ENCODE peak calls at places on chromosomes 4 and X, in ten cellular contexts. H is activated CD8-positive, alpha-beta memory T cell treated with anti-CD3 and anti-CD28 coated beads, Interleukin-2, amount 50 U/mL, for 48 hours; U is endothelial cell; I is A673; Q is nephron progenitor cell; C is retinal pigment epithelial cell; W is T-cell; S is RPMI7951; M is NCI-H1105; A is pancreas. N is an unnamed sample.

GRCh38 chr4:85952518-85952917 is 407.3 kb downstream of the MAPK10 start:
- DNase-seq in H (no peak), U (no peak), I (no peak), Q (no peak), C (peak), W (no peak), S (peak), M (no peak), A (no peak), N (no peak)

GRCh38 chr4:54265366-54265765 is 36.3 kb downstream of the PDGFRA start:
- DNase-seq in H (no peak), U (no peak), I (no peak), Q (no peak), C (no peak), W (no peak), S (no peak), M (no peak), A (no peak), N (no peak)

GRCh38 chr4:77586953-77587383 is 18.7 kb upstream of the CXCL13 start:
- DNase-seq in H (peak), U (no peak), I (no peak), Q (no peak), C (no peak), W (peak), S (peak), M (no peak), A (no peak), N (no peak)

GRCh38 chrX:150370589-150371312 is 7.6 kb downstream of the MAMLD1 start:
- DNase-seq in H (no peak), U (no peak), I (no peak), Q (no peak), C (no peak), W (no peak), S (no peak), M (no peak), A (no peak), N (no peak)

GRCh38 chrX:99095965-99096364 is 1314.1 kb downstream of the PCDH19 start:
- DNase-seq in H (no peak), U (no peak), I (no peak), Q (no peak), C (no peak), W (no peak), S (no peak), M (no peak), A (no peak), N (no peak)

GRCh38 chrX:9687899-9688298 is 77.7 kb downstream of the GPR143 start:
- DNase-seq in H (no peak), U (no peak), I (no peak), Q (no peak), C (no peak), W (no peak), S (no peak), M (no peak), A (no peak), N (no peak)

GRCh38 chrX:134883134-134883700 is 107.6 kb upstream of the SMIM10 start:
- DNase-seq in H (no peak), U (no peak), I (no peak), Q (no peak), C (no peak), W (no peak), S (no peak), M (no peak), A (no peak), N (no peak)

GRCh38 chr4:72418458-72418857 is 150.6 kb downstream of the ADAMTS3 start:
- DNase-seq in H (no peak), U (no peak), I (peak), Q (no peak), C (no peak), W (no peak), S (peak), M (peak), A (no peak), N (no peak)

GRCh38 chr4:152090543-152090942 is 329.7 kb upstream of the GATB start:
- DNase-seq in H (no peak), U (no peak), I (peak), Q (no peak), C (no peak), W (no peak), S (peak), M (no peak), A (no peak), N (no peak)

GRCh38 chr4:40409835-40410234 is 74.7 kb downstream of the CHRNA9 start:
- DNase-seq in H (no peak), U (no peak), I (no peak), Q (no peak), C (no peak), W (no peak), S (peak), M (no peak), A (no peak), N (no peak)

GRCh38 chr4:16969696-16970135 is 71.3 kb upstream of the LDB2 start:
- DNase-seq in H (no peak), U (no peak), I (no peak), Q (no peak), C (no peak), W (no peak), S (peak), M (no peak), A (no peak), N (no peak)

GRCh38 chr4:169122405-169122804 is 112.3 kb upstream of the CBR4 start:
- DNase-seq in H (no peak), U (no peak), I (no peak), Q (no peak), C (no peak), W (no peak), S (no peak), M (no peak), A (no peak), N (no peak)

GRCh38 chrX:48864210-48864609 is 28.8 kb upstream of the PCSK1N start:
- DNase-seq in H (no peak), U (no peak), I (no peak), Q (no peak), C (no peak), W (no peak), S (peak), M (no peak), A (no peak), N (no peak)

GRCh38 chr4:15034071-15034764 is 31.9 kb downstream of the CPEB2 start:
- DNase-seq in H (no peak), U (no peak), I (no peak), Q (no peak), C (no peak), W (no peak), S (peak), M (no peak), A (no peak), N (no peak)

GRCh38 chr4:104966349-104967033 is 180.2 kb upstream of the TET2 start:
- DNase-seq in H (no peak), U (no peak), I (peak), Q (no peak), C (no peak), W (no peak), S (no peak), M (no peak), A (no peak), N (no peak)

GRCh38 chrX:16953606-16954211 is 7.3 kb downstream of the REPS2 start:
- DNase-seq in H (no peak), U (no peak), I (no peak), Q (no peak), C (no peak), W (no peak), S (peak), M (no peak), A (no peak), N (no peak)

GRCh38 chrX:68508799-68509198 is 9.9 kb downstream of the YIPF6 start:
- DNase-seq in H (no peak), U (no peak), I (no peak), Q (no peak), C (no peak), W (peak), S (peak), M (no peak), A (no peak), N (no peak)

GRCh38 chr4:6668391-6668790 is 25.3 kb upstream of the S100P start:
- DNase-seq in H (no peak), U (no peak), I (no peak), Q (no peak), C (no peak), W (no peak), S (peak), M (no peak), A (no peak), N (no peak)

GRCh38 chr4:88054909-88055308 is 47.5 kb downstream of the PKD2 start:
- DNase-seq in H (no peak), U (peak), I (peak), Q (peak), C (peak), W (no peak), S (peak), M (no peak), A (no peak), N (no peak)

GRCh38 chr4:45910511-45910910 is 213.3 kb downstream of the GABRG1 start:
- DNase-seq in H (no peak), U (no peak), I (peak), Q (no peak), C (peak), W (no peak), S (no peak), M (no peak), A (no peak), N (no peak)

GRCh38 chrX:17376381-17377046 is 1.5 kb downstream of the NHS start:
- DNase-seq in H (peak), U (no peak), I (no peak), Q (peak), C (no peak), W (no peak), S (no peak), M (no peak), A (no peak), N (no peak)

GRCh38 chrX:20547649-20548051 is 280.9 kb upstream of the RPS6KA3 start:
- DNase-seq in H (no peak), U (no peak), I (peak), Q (peak), C (peak), W (no peak), S (peak), M (no peak), A (peak), N (peak)

GRCh38 chr4:71293705-71294104 is 45.1 kb upstream of the SLC4A4 start:
- DNase-seq in H (no peak), U (no peak), I (no peak), Q (no peak), C (no peak), W (no peak), S (no peak), M (no peak), A (no peak), N (no peak)

GRCh38 chrX:1178580-1179057 is 33.8 kb downstream of the CRLF2 start:
- DNase-seq in H (no peak), U (no peak), I (peak), Q (no peak), C (no peak), W (no peak), S (no peak), M (no peak), A (no peak), N (no peak)

GRCh38 chr4:18733956-18734872 is 712.7 kb upstream of the LCORL start:
- DNase-seq in H (no peak), U (no peak), I (no peak), Q (no peak), C (no peak), W (no peak), S (no peak), M (no peak), A (no peak), N (no peak)

GRCh38 chr4:66820681-66821080 is 724.6 kb downstream of the CENPC start:
- DNase-seq in H (no peak), U (no peak), I (no peak), Q (no peak), C (no peak), W (no peak), S (no peak), M (no peak), A (no peak), N (no peak)

GRCh38 chr4:76148142-76148849 is at the start of gene NUP54:
- DNase-seq in H (peak), U (peak), I (peak), Q (peak), C (peak), W (peak), S (peak), M (peak), A (peak), N (peak)

GRCh38 chr4:17368408-17368807 is 143.5 kb downstream of the QDPR start:
- DNase-seq in H (no peak), U (no peak), I (no peak), Q (no peak), C (no peak), W (no peak), S (no peak), M (no peak), A (no peak), N (no peak)

GRCh38 chrX:95057341-95057740 is 1383.3 kb downstream of the FAM133A start:
- DNase-seq in H (no peak), U (no peak), I (no peak), Q (no peak), C (peak), W (no peak), S (no peak), M (no peak), A (no peak), N (no peak)

GRCh38 chr4:24209131-24209530 is 319.3 kb upstream of the PPARGC1A start:
- DNase-seq in H (no peak), U (no peak), I (no peak), Q (no peak), C (no peak), W (no peak), S (no peak), M (no peak), A (no peak), N (no peak)

GRCh38 chr4:3045500-3045850 is 28.9 kb downstream of the HTT-AS start:
- DNase-seq in H (peak), U (no peak), I (no peak), Q (no peak), C (no peak), W (peak), S (peak), M (no peak), A (no peak), N (no peak)

GRCh38 chrX:109841257-109841656 is 108.2 kb upstream of the ACSL4 start:
- DNase-seq in H (no peak), U (no peak), I (no peak), Q (no peak), C (no peak), W (no peak), S (no peak), M (no peak), A (no peak), N (no peak)

GRCh38 chr4:54902261-54902660 is 223.1 kb downstream of the KDR start:
- DNase-seq in H (no peak), U (no peak), I (no peak), Q (no peak), C (no peak), W (no peak), S (no peak), M (no peak), A (no peak), N (no peak)

GRCh38 chr4:43394976-43395375 is 502.5 kb downstream of the GRXCR1 start:
- DNase-seq in H (no peak), U (no peak), I (no peak), Q (no peak), C (no peak), W (no peak), S (peak), M (no peak), A (no peak), N (no peak)

GRCh38 chr4:55376698-55377097 is 19.1 kb upstream of the TMEM165 start:
- DNase-seq in H (no peak), U (no peak), I (no peak), Q (no peak), C (no peak), W (no peak), S (no peak), M (no peak), A (no peak), N (no peak)

GRCh38 chr4:142035556-142035955 is 399.2 kb downstream of the IL15 start:
- DNase-seq in H (no peak), U (no peak), I (no peak), Q (no peak), C (no peak), W (no peak), S (no peak), M (no peak), A (no peak), N (no peak)

GRCh38 chr4:66564901-66565648 is 894.8 kb upstream of the EPHA5 start:
- DNase-seq in H (no peak), U (no peak), I (no peak), Q (no peak), C (peak), W (no peak), S (peak), M (no peak), A (no peak), N (no peak)